ENCODE peak calls at places on chromosome 16, in four cellular contexts. S is HCT116; W is ascending aorta; C is stimulated activated CD4-positive, alpha-beta T cell treated with anti-CD3 and anti-CD28 coated beads, Interleukin-15, amount 100 ng/mL, for 24 hours. L is an unnamed sample.

GRCh38 chr16:75079346-75079926 is 37.1 kb downstream of the LDHD start:
- DNase-seq in S (no peak), W (no peak), C (no peak), L (no peak)

GRCh38 chr16:89300311-89300975 is 82.9 kb downstream of the ZNF778 start:
- DNase-seq in S (no peak), W (no peak), C (no peak), L (peak)

GRCh38 chr16:88491560-88492310 is 38.7 kb downstream of the ZFPM1 start:
- DNase-seq in S (no peak), W (no peak), C (no peak), L (no peak)

GRCh38 chr16:27611340-27611739 is 61.4 kb downstream of the KATNIP start:
- DNase-seq in S (no peak), W (no peak), C (no peak), L (no peak)

GRCh38 chr16:2063861-2064260 is 16.1 kb downstream of the TSC2 start:
- DNase-seq in S (no peak), W (no peak), C (no peak), L (no peak)

GRCh38 chr16:75703341-75703740 is 2.1 kb upstream of the DUXB start:
- DNase-seq in S (no peak), W (no peak), C (no peak), L (no peak)

GRCh38 chr16:27374794-27375499 is 27.0 kb upstream of the IL21R start:
- DNase-seq in S (peak), W (peak), C (peak), L (peak)

GRCh38 chr16:81711609-81712329 is 67.3 kb upstream of the PLCG2 start:
- DNase-seq in S (peak), W (no peak), C (no peak), L (no peak)

GRCh38 chr16:60905806-60906205 is 1130.4 kb downstream of the CDH8 start:
- DNase-seq in S (no peak), W (no peak), C (no peak), L (no peak)

GRCh38 chr16:1527836-1528811 is 5.3 kb upstream of the TMEM204 start:
- DNase-seq in S (no peak), W (no peak), C (no peak), L (no peak)

GRCh38 chr16:85555549-85556455 is 57.3 kb upstream of the GSE1 start:
- DNase-seq in S (no peak), W (no peak), C (peak), L (peak)

GRCh38 chr16:24875466-24875865 is 29.7 kb downstream of the SLC5A11 start:
- DNase-seq in S (no peak), W (no peak), C (no peak), L (no peak)

GRCh38 chr16:16073884-16074781 is 124.7 kb downstream of the ABCC1 start:
- DNase-seq in S (no peak), W (no peak), C (no peak), L (peak)

GRCh38 chr16:85395207-85395912 is 217.8 kb upstream of the GSE1 start:
- DNase-seq in S (peak), W (peak), C (no peak), L (peak)

GRCh38 chr16:83200005-83200779 is 573.4 kb downstream of the CDH13 start:
- DNase-seq in S (no peak), W (no peak), C (no peak), L (no peak)

GRCh38 chr16:81576696-81577095 is 132.1 kb downstream of the CMIP start:
- DNase-seq in S (no peak), W (no peak), C (no peak), L (no peak)

GRCh38 chr16:29808219-29808900 is 2.0 kb downstream of the MAZ start:
- DNase-seq in S (no peak), W (no peak), C (peak), L (no peak)

GRCh38 chr16:81421536-81421935 is 23.1 kb upstream of the CMIP start:
- DNase-seq in S (no peak), W (no peak), C (no peak), L (no peak)

GRCh38 chr16:57534881-57535658 is 1.3 kb downstream of the CCDC102A start:
- DNase-seq in S (no peak), W (no peak), C (no peak), L (no peak)

GRCh38 chr16:48269011-48269410 is 21.7 kb upstream of the ABCC11 start:
- DNase-seq in S (no peak), W (no peak), C (no peak), L (no peak)

GRCh38 chr16:31001507-31002251 is 8.8 kb downstream of the STX1B start:
- DNase-seq in S (no peak), W (no peak), C (no peak), L (no peak)

L was measured in lung.